ENCODE peak calls at places on chromosomes 5 and 9, in four cellular contexts. W, D, Z and X are unnamed samples.
A peak's percentile ranks its signal among the peaks of the same experiment; 100 is the strongest.

GRCh38 chr5:61256474-61256873 is 75.6 kb upstream of the ZSWIM6 start:
- DNase-seq in W (no peak), D (no peak), Z (no peak), X (no peak)

GRCh38 chr5:98904786-98905185 is 24.0 kb downstream of the CHD1 start:
- DNase-seq in W (no peak), D (no peak), Z (peak; percentile 63), X (no peak)

GRCh38 chr9:137441289-137441934 is at the start of gene ENTPD8:
- DNase-seq in W (peak; percentile 93), D (peak; percentile 59), Z (no peak), X (peak; percentile 83)

GRCh38 chr9:124347206-124347967 is 67.9 kb downstream of the PSMB7 start:
- DNase-seq in W (no peak), D (no peak), Z (no peak), X (no peak)

GRCh38 chr9:28961625-28962024 is 1388.3 kb upstream of the C9orf72 start:
- DNase-seq in W (no peak), D (no peak), Z (no peak), X (no peak)

GRCh38 chr5:78056901-78057514 is 237.5 kb downstream of the AP3B1 start:
- DNase-seq in W (no peak), D (no peak), Z (no peak), X (no peak)

GRCh38 chr5:95262933-95263660 is 21.8 kb downstream of the MCTP1 start:
- DNase-seq in W (peak; percentile 62), D (no peak), Z (no peak), X (no peak)

GRCh38 chr5:73591698-73592501 is 26.4 kb downstream of the UTP15 start:
- DNase-seq in W (peak; percentile 63), D (no peak), Z (peak; percentile 79), X (no peak)

GRCh38 chr9:77981332-77981731 is 50.3 kb downstream of the GNAQ start:
- DNase-seq in W (peak; percentile 49), D (peak; percentile 57), Z (peak; percentile 61), X (no peak)

GRCh38 chr5:6907320-6907918 is 194.2 kb downstream of the TENT4A start:
- DNase-seq in W (no peak), D (peak; percentile 41), Z (no peak), X (no peak)

GRCh38 chr9:133102190-133103021 is 18.6 kb downstream of the RALGDS start:
- DNase-seq in W (no peak), D (no peak), Z (no peak), X (no peak)

GRCh38 chr5:30690931-30691330 is 502.6 kb upstream of the CDH6 start:
- DNase-seq in W (no peak), D (no peak), Z (no peak), X (no peak)

GRCh38 chr5:10454591-10455272 is 13.1 kb downstream of the ROPN1L start:
- DNase-seq in W (no peak), D (no peak), Z (peak; percentile 83), X (no peak)

GRCh38 chr5:151123897-151124751 is 33.5 kb downstream of the ANXA6 start:
- DNase-seq in W (no peak), D (no peak), Z (peak; percentile 39), X (no peak)

GRCh38 chr5:136079195-136079985 is 50.6 kb downstream of the TGFBI start:
- DNase-seq in W (no peak), D (no peak), Z (no peak), X (no peak)

GRCh38 chr5:151257731-151258715 is 5.0 kb downstream of the GM2A start:
- DNase-seq in W (no peak), D (no peak), Z (peak; percentile 19), X (no peak)

GRCh38 chr9:90961375-90961774 is 159.8 kb downstream of the SYK start:
- DNase-seq in W (no peak), D (no peak), Z (peak; percentile 20), X (no peak)

GRCh38 chr9:74334308-74334707 is 162.8 kb upstream of the RORB start:
- DNase-seq in W (no peak), D (no peak), Z (no peak), X (no peak)

GRCh38 chr5:174751154-174751990 is 27.0 kb downstream of the MSX2 start:
- DNase-seq in W (peak; percentile 59), D (no peak), Z (no peak), X (peak; percentile 38)

GRCh38 chr5:174759091-174759490 is 34.7 kb downstream of the MSX2 start:
- DNase-seq in W (no peak), D (no peak), Z (no peak), X (no peak)

GRCh38 chr5:174750720-174751119 is 26.3 kb downstream of the MSX2 start:
- DNase-seq in W (no peak), D (no peak), Z (peak; percentile 67), X (no peak)

GRCh38 chr5:174752121-174752520 is 27.7 kb downstream of the MSX2 start:
- DNase-seq in W (no peak), D (no peak), Z (no peak), X (no peak)

DNA sequence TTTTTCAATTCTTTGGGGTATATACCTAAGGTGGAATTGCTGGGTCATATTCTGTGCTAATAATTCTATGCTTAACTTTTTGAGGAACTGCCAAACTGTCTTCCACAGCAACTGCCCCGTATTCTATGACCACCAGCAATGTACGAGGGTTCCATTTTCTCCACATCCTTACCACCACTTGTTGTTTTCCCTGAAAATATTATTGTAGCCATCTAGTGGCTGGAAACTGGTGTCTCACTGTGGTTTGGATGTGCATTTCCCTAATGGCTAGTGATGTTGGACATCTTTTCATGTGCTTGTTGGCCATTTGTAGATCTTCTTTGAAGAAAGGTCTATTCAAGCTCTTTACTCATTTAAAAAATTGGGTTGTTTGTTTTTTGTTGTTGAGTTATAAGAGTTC is 30.7 kb downstream of the MSX2 start:
- DNase-seq in W (no peak), D (no peak), Z (peak; percentile 22), X (no peak)
- TF ChIP-seq CTCF in W (peak; percentile 36), D (no peak), Z (peak; percentile 48), X (peak; percentile 47)

GRCh38 chr9:115162946-115163345 is 45.0 kb upstream of the TNC start:
- DNase-seq in W (no peak), D (peak; percentile 10), Z (no peak), X (no peak)
- TF ChIP-seq CTCF in W (no peak), D (no peak), Z (no peak), X (no peak)

GRCh38 chr9:126468141-126468825 is 141.7 kb downstream of the MVB12B start:
- DNase-seq in W (no peak), D (no peak), Z (no peak), X (no peak)
- TF ChIP-seq CTCF in W (no peak), D (no peak), Z (no peak), X (no peak)

DNA sequence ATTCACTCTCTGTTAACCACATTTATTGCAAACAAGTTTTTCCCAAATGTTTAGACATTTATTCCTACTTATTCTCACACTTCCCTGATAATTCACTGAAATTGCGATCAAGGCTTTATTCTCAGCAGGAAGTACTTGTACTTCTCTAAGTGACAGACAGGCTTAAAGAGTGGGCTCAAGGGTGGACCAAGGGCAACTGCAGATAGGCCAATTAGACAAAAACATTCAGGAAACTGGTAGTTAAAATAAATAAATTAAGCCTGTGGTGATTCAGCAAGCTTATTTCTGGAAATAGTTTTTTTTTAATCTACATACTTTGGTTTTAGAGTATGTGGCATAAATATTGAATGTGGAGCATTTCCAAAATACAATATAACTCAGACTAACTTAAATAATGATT is 136.1 kb downstream of the UGCG start:
- DNase-seq in W (no peak), D (no peak), Z (peak; percentile 71), X (no peak)
- TF ChIP-seq CTCF in W (no peak), D (no peak), Z (no peak), X (no peak)

GRCh38 chr9:69824497-69825252 is 4.1 kb downstream of the CFAP95 start:
- DNase-seq in W (no peak), D (no peak), Z (no peak), X (no peak)

GRCh38 chr9:69820955-69821788 is 555 bp downstream of the CFAP95 start:
- DNase-seq in W (no peak), D (no peak), Z (no peak), X (no peak)

GRCh38 chr9:69817202-69817601 is 3.4 kb upstream of the CFAP95 start:
- DNase-seq in W (no peak), D (no peak), Z (no peak), X (no peak)

GRCh38 chr9:69818946-69819345 is 1.7 kb upstream of the CFAP95 start:
- DNase-seq in W (no peak), D (no peak), Z (peak; percentile 41), X (no peak)

GRCh38 chr9:69822091-69822750 is 1.6 kb downstream of the CFAP95 start:
- DNase-seq in W (no peak), D (no peak), Z (peak; percentile 81), X (no peak)
- TF ChIP-seq CTCF in W (no peak), D (no peak), Z (no peak), X (peak; percentile 6)

GRCh38 chr9:84668204-84669007 is 1.1 kb upstream of the NTRK2 start:
- DNase-seq in W (peak; percentile 88), D (peak; percentile 88), Z (peak; percentile 19), X (peak; percentile 83)
- TF ChIP-seq CTCF in W (peak; percentile 72), D (peak; percentile 73), Z (peak; percentile 46), X (peak; percentile 78)

GRCh38 chr9:75591972-75592371 is 298.5 kb upstream of the PCSK5 start:
- DNase-seq in W (no peak), D (no peak), Z (no peak), X (no peak)

GRCh38 chr9:75589497-75589896 is 301.0 kb upstream of the PCSK5 start:
- DNase-seq in W (no peak), D (no peak), Z (no peak), X (no peak)

GRCh38 chr9:75593920-75594319 is 296.6 kb upstream of the PCSK5 start:
- DNase-seq in W (no peak), D (no peak), Z (no peak), X (no peak)

GRCh38 chr9:75582870-75583269 is 307.6 kb upstream of the PCSK5 start:
- DNase-seq in W (no peak), D (no peak), Z (no peak), X (no peak)

DNA sequence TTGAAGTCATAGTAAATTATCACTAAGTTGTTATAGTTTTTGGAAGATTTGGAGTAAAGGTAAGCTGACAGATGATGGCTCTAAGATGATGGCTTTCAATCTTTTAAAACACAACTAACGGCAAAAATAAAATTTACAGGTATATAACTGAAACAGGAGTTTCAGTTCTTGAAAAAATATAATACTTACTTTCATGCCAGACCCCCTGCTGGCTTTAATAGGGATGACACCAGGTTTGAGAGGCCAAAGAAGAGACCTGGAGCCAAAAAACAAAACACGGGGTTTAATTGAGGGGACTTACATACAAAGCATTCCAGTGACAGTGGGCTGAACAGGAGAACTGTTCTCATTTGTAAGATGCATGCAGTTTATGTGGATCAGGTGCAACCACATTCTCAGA is 301.7 kb upstream of the PCSK5 start:
- DNase-seq in W (no peak), D (no peak), Z (no peak), X (no peak)
- TF ChIP-seq CTCF in W (no peak), D (peak; percentile 36), Z (peak; percentile 4), X (peak; percentile 50)